ENCODE peak calls at places on chromosome 10, in six cellular contexts. N is tibial artery; P is uterus; H is NT2/D1; X is thyroid gland; Q is CD8-positive, alpha-beta memory T cell. Z is an unnamed sample.

GRCh38 chr10:102491136-102491535 is 11.4 kb downstream of the ACTR1A start:
- DNase-seq in Q (no peak), H (no peak), N (no peak), X (no peak), P (no peak), Z (no peak)

GRCh38 chr10:12466701-12467100 is 117.4 kb downstream of the CAMK1D start:
- DNase-seq in P (no peak), X (no peak), Q (no peak), N (no peak), H (no peak), Z (no peak)

GRCh38 chr10:68327889-68328786 is 3.7 kb upstream of the HNRNPH3 start:
- DNase-seq in Q (no peak), X (no peak), H (no peak), N (no peak), P (peak; percentile 35), Z (peak; percentile 67)

GRCh38 chr10:114430688-114431413 is 26.5 kb upstream of the AFAP1L2 start:
- DNase-seq in N (no peak), X (no peak), Q (no peak), H (no peak), P (no peak), Z (no peak)

GRCh38 chr10:101833466-101833865 is 10.1 kb downstream of the KCNIP2 start:
- DNase-seq in H (no peak), N (no peak), X (no peak), P (no peak), Q (no peak), Z (no peak)

GRCh38 chr10:43892062-43892765 is 243.5 kb upstream of the ZNF32 start:
- DNase-seq in Q (no peak), X (no peak), P (no peak), H (no peak), N (no peak), Z (peak; percentile 80)

GRCh38 chr10:31687545-31688482 is 240.8 kb downstream of the ARHGAP12 start:
- DNase-seq in P (no peak), N (no peak), H (no peak), Q (no peak), X (no peak), Z (no peak)

GRCh38 chr10:30422981-30423654 is 10.9 kb upstream of the MAP3K8 start:
- DNase-seq in P (no peak), N (peak; percentile 77), Q (no peak), X (peak; percentile 68), H (peak; percentile 32), Z (peak; percentile 59)

GRCh38 chr10:91340613-91341362 is 69.4 kb upstream of the HECTD2 start:
- DNase-seq in N (peak; percentile 69), X (no peak), H (no peak), P (no peak), Q (no peak), Z (peak; percentile 44)

GRCh38 chr10:112811741-112812551 is 138.1 kb upstream of the TCF7L2 start:
- DNase-seq in H (peak; percentile 90), P (no peak), N (peak; percentile 89), Q (no peak), X (peak; percentile 73), Z (peak; percentile 96)

GRCh38 chr10:116737582-116738358 is 4.6 kb downstream of the HSPA12A start:
- DNase-seq in P (no peak), X (no peak), N (no peak), Q (no peak), H (no peak), Z (no peak)

GRCh38 chr10:58322835-58323209 is 12.0 kb upstream of the UBE2D1 start:
- DNase-seq in N (no peak), Q (no peak), H (no peak), P (no peak), X (no peak), Z (no peak)
- H3K9me3 ChIP-seq in N (no peaks in the 10 kb centered on the region), Q (no peaks in the 10 kb centered on the region), H (no peaks in the 10 kb centered on the region), P (no peaks in the 10 kb centered on the region), X (no peaks in the 10 kb centered on the region), Z (no peaks in the 10 kb centered on the region)

GRCh38 chr10:10956681-10957225 is 60.9 kb upstream of the CELF2 start:
- DNase-seq in Q (no peak), X (no peak), H (no peak), N (no peak), P (no peak), Z (no peak)
- H3K9me3 ChIP-seq in Q (no peaks in the 10 kb centered on the region), X (no peaks in the 10 kb centered on the region), H (no peaks in the 10 kb centered on the region), N (no peaks in the 10 kb centered on the region), P (no peaks in the 10 kb centered on the region), Z (no peaks in the 10 kb centered on the region)

DNA sequence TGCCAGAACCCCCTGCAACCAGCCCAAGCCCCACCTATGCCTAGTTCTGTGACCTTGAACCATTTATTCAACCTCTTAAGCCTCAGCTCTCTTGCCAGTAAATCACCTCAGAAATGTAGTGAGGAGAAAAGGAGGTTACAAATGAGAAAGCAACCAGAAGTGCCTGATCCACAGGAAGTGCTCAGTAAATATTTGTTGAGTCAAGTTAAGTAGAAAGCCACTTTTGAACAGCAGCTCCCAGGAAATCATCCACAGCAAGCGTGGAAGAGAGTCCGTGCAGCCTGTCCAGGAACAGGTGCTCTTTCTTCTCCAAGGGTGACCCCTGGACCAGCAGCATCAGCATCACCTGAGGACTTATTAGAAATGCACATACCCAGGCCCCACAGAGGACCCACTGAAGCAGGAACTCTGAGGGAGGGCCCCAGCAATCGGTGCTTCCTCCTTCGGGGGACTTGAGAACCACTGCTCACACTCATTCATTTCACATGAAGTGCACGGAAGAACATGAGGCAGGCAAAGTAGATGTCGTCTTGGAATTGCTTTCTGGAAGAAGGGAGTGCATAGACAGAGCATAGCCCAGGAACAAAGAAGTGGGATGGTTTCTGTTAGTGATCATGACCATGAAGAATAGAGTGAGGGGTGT is 6.3 kb upstream of the C10orf71 start:
- DNase-seq in Q (no peak), H (no peak), X (no peak), P (no peak), N (peak; percentile 27), Z (no peak)
- H3K9me3 ChIP-seq in Q (no peaks in the 10 kb centered on the region), H (no peaks in the 10 kb centered on the region), X (no peaks in the 10 kb centered on the region), P (no peaks in the 10 kb centered on the region), N (no peaks in the 10 kb centered on the region), Z (no peaks in the 10 kb centered on the region)

DNA sequence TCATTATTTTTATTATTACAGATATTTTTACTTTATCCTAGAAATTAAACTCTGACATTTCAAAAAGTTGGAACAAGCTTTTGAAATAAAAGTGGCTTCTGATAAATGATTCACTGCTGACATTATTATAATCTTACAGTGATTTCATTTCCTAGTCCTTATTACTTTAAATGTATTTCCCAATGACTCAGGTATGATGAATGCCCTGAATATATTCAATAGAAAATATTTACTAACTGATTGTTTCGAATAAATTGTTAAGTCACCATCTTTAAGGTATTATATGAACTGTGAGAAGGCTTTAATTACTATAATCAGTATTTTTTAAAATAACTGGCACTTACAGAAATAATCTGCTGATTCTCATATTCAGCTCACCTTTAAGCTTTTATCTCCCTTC is 21.6 kb downstream of the DKK1 start:
- DNase-seq in N (no peak), Q (no peak), P (no peak), X (no peak), H (no peak), Z (no peak)
- H3K9me3 ChIP-seq in N (no peaks in the 10 kb centered on the region), Q (no peaks in the 10 kb centered on the region), P (no peaks in the 10 kb centered on the region), X (no peaks in the 10 kb centered on the region), H (no peaks in the 10 kb centered on the region), Z (no peaks in the 10 kb centered on the region)

DNA sequence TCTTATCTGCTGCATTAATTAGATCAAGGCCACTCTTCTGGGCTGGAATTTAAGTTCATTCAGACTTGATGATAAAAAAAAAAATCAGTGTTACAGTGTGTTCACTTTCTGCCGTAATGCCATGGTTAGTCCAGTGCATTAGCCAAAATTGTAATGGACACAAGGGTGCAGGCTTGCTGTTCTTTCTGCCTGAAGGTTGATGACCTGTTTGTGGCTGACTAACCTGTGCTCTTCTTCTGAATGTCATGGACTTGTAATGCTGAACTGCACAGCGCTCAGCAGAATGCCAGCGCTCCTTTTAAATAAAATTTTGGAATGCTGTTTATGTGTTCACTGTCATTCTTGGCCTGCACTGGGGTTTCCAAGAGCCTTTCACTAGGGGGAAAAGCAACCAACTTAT is 323.2 kb downstream of the ZNF248 start:
- DNase-seq in P (no peak), X (no peak), N (no peak), H (no peak), Q (no peak), Z (no peak)
- H3K9me3 ChIP-seq in P (no peaks in the 10 kb centered on the region), X (no peaks in the 10 kb centered on the region), N (no peaks in the 10 kb centered on the region), H (peaks cover 30% of the 10 kb centered on the region), Q (no peaks in the 10 kb centered on the region), Z (peaks cover 4% of the 10 kb centered on the region)

DNA sequence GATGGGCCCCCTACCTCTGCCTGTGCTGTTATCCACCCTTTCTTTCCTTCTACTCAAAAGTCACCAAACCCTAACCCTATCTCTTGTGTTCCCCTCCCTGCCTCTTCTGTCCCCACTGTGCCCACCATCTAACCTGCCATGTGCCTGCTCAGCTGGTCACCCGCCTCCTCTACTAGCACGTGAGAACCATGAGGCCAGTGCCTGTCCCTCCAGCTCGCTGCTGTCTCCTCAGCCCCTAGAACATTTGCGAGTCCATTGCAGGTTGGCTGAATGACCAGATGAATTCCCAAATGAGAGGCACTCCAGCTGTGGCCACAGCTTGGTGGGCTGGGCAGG is 129.0 kb downstream of the ARHGAP22 start:
- DNase-seq in N (no peak), Q (no peak), X (no peak), P (no peak), H (no peak), Z (no peak)
- H3K9me3 ChIP-seq in N (no peaks in the 10 kb centered on the region), Q (no peaks in the 10 kb centered on the region), X (no peaks in the 10 kb centered on the region), P (no peaks in the 10 kb centered on the region), H (no peaks in the 10 kb centered on the region), Z (no peaks in the 10 kb centered on the region)

Z was measured in SJSA1.